ENCODE peak calls at places on chromosomes 6 and 20, in ten cellular contexts. X is substantia nigra; J is cardiac muscle cell; Y is activated CD8-positive, alpha-beta memory T cell treated with anti-CD3 and anti-CD28 coated beads for 1 hour; H is mucosa of descending colon; U is kidney; A is neural progenitor cell; N is NCI-H1105; G is iris pigment epithelial cell; O is AG04449. K is an unnamed sample.

GRCh38 chr6:141261672-141262060 is 871.1 kb upstream of the GJE1 start:
- DNase-seq in X (no peak), Y (no peak), J (no peak), A (no peak), H (no peak), O (no peak), U (peak; percentile 34), N (no peak), G (no peak), K (no peak)

GRCh38 chr20:41408131-41408789 is 41.6 kb upstream of the EMILIN3 start:
- DNase-seq in A (no peak), X (no peak), N (no peak), O (no peak), H (no peak), G (no peak), J (no peak), U (no peak), Y (no peak), K (no peak)

GRCh38 chr6:75524322-75524972 is 30.8 kb upstream of the FILIP1 start:
- DNase-seq in N (no peak), H (no peak), A (peak; percentile 6), U (no peak), X (no peak), Y (no peak), O (peak; percentile 73), G (peak; percentile 98), J (no peak), K (peak; percentile 97)

GRCh38 chr6:90460067-90460466 is 126.8 kb downstream of the MAP3K7 start:
- DNase-seq in N (no peak), X (no peak), J (no peak), H (no peak), U (no peak), A (no peak), G (no peak), Y (no peak), O (no peak), K (peak; percentile 63)

GRCh38 chr6:27188885-27189418 is 58.5 kb upstream of the PRSS16 start:
- DNase-seq in O (peak; percentile 24), Y (no peak), H (no peak), U (no peak), N (peak; percentile 79), J (peak; percentile 89), A (peak; percentile 91), X (peak; percentile 24), G (peak; percentile 85), K (peak; percentile 73)

GRCh38 chr20:50588034-50588736 is 78.0 kb downstream of the PTPN1 start:
- DNase-seq in U (no peak), O (no peak), J (peak; percentile 70), H (peak; percentile 85), Y (peak; percentile 61), X (peak; percentile 52), N (peak; percentile 43), G (peak; percentile 57), A (peak; percentile 77), K (peak; percentile 59)

GRCh38 chr20:34310481-34311117 is 7.4 kb upstream of the AHCY start:
- DNase-seq in A (no peak), J (no peak), O (no peak), H (peak; percentile 42), Y (no peak), X (no peak), G (no peak), N (no peak), U (no peak), K (no peak)

GRCh38 chr6:74551896-74552295 is 654.0 kb downstream of the COL12A1 start:
- DNase-seq in U (no peak), O (peak; percentile 74), Y (no peak), H (no peak), A (no peak), J (no peak), G (peak; percentile 85), X (no peak), N (no peak), K (peak; percentile 61)

GRCh38 chr6:162056745-162057144 is 670.8 kb downstream of the PRKN start:
- DNase-seq in H (no peak), O (no peak), G (peak; percentile 27), X (no peak), U (no peak), N (no peak), J (peak; percentile 63), Y (no peak), A (peak; percentile 44), K (peak; percentile 71)

GRCh38 chr20:62333820-62334595 is 31.2 kb downstream of the ADRM1 start:
- DNase-seq in Y (no peak), N (no peak), A (no peak), J (no peak), O (no peak), X (no peak), U (no peak), H (no peak), G (no peak), K (no peak)

GRCh38 chr6:53707108-53707897 is 41.7 kb upstream of the KLHL31 start:
- DNase-seq in J (no peak), Y (no peak), O (no peak), N (no peak), U (no peak), X (no peak), H (no peak), G (no peak), A (no peak), K (peak; percentile 54)

GRCh38 chr6:80767808-80768207 is 661.3 kb downstream of the BCKDHB start:
- DNase-seq in N (no peak), U (peak; percentile 84), J (no peak), A (no peak), O (peak; percentile 55), H (no peak), G (peak; percentile 70), X (no peak), Y (no peak), K (peak; percentile 89)

GRCh38 chr20:44074252-44075151 is 112.5 kb downstream of the JPH2 start:
- DNase-seq in X (peak; percentile 55), N (peak; percentile 24), A (no peak), U (peak; percentile 58), Y (no peak), H (no peak), G (peak; percentile 56), J (peak; percentile 34), O (peak; percentile 17), K (peak; percentile 77)

GRCh38 chr6:133807531-133807930 is 81.4 kb upstream of the TCF21 start:
- DNase-seq in G (no peak), O (no peak), A (no peak), X (no peak), N (no peak), U (no peak), Y (no peak), H (no peak), J (no peak), K (no peak)

GRCh38 chr6:13319891-13320564 is 8.3 kb downstream of the TBC1D7 start:
- DNase-seq in G (no peak), H (no peak), Y (no peak), N (no peak), U (no peak), J (no peak), X (no peak), O (no peak), A (no peak), K (no peak)

GRCh38 chr6:114342086-114342825 is 567 bp downstream of the HS3ST5 start:
- DNase-seq in O (no peak), J (peak; percentile 66), H (peak; percentile 51), A (peak; percentile 70), Y (no peak), X (peak; percentile 53), U (peak; percentile 70), N (peak; percentile 25), G (peak; percentile 3), K (peak; percentile 21)

GRCh38 chr20:37543828-37544227 is 16.2 kb upstream of the BLCAP start:
- DNase-seq in X (no peak), A (no peak), N (no peak), Y (no peak), H (no peak), U (no peak), G (peak; percentile 68), O (no peak), J (no peak), K (peak; percentile 20)

GRCh38 chr6:140773276-140773675 is 1359.4 kb upstream of the GJE1 start:
- DNase-seq in O (no peak), X (no peak), Y (no peak), N (no peak), G (peak; percentile 61), H (no peak), J (no peak), A (no peak), U (no peak), K (no peak)

GRCh38 chr6:2737885-2738284 is 12.8 kb downstream of the MYLK4 start:
- DNase-seq in N (no peak), U (no peak), H (no peak), O (no peak), J (no peak), G (no peak), X (no peak), Y (no peak), A (no peak), K (no peak)

GRCh38 chr6:55438217-55438616 is 110.9 kb downstream of the GFRAL start:
- DNase-seq in J (no peak), A (no peak), G (no peak), U (no peak), N (no peak), Y (no peak), H (no peak), X (no peak), O (no peak), K (no peak)

GRCh38 chr6:34304164-34304563 is 55.4 kb upstream of the SMIM29 start:
- DNase-seq in U (no peak), O (no peak), J (no peak), G (no peak), A (no peak), H (no peak), N (no peak), X (no peak), Y (no peak), K (no peak)